ENCODE peak calls at places on chromosomes 12 and 14, in seven cellular contexts. Y is fibroblast of lung, U is trophoblast cell, C is HepG2, R is stomach, D is keratinocyte, F is Peyer's patch. B is an unnamed sample.

GRCh38 chr12:66268562-66268961 is 33.7 kb upstream of the HELB start:
- DNase-seq in F (no peak), R (no peak), C (no peak), Y (no peak), D (no peak), U (no peak), B (no peak)

GRCh38 chr12:1882405-1882804 is 36.0 kb downstream of the CACNA2D4 start:
- DNase-seq in F (no peak), D (no peak), C (no peak), Y (no peak), U (no peak), R (no peak), B (no peak)

GRCh38 chr12:65854629-65855028 is 30.3 kb downstream of the HMGA2 start:
- DNase-seq in U (no peak), Y (no peak), F (no peak), C (peak; percentile 39), D (no peak), R (no peak), B (no peak)

GRCh38 chr12:28191690-28192089 is 1.4 kb downstream of the CCDC91 start:
- DNase-seq in R (no peak), U (peak; percentile 2), C (no peak), F (no peak), Y (peak; percentile 11), D (no peak), B (no peak)

GRCh38 chr12:112096667-112097066 is 11.9 kb downstream of the NAA25 start:
- DNase-seq in R (no peak), D (peak; percentile 69), C (no peak), Y (peak; percentile 51), F (no peak), U (no peak), B (no peak)

GRCh38 chr14:74882103-74882920 is 596 bp downstream of the DLST start:
- DNase-seq in R (peak; percentile 64), F (peak; percentile 76), C (no peak), U (no peak), D (no peak), Y (peak; percentile 63), B (no peak)

GRCh38 chr14:102986810-102987579 is 64.5 kb downstream of the AMN start:
- DNase-seq in R (no peak), F (no peak), Y (peak; percentile 84), C (peak; percentile 6), D (peak; percentile 93), U (no peak), B (no peak)

GRCh38 chr12:22715254-22715653 is 90.3 kb downstream of the ETNK1 start:
- DNase-seq in F (no peak), R (no peak), Y (no peak), C (no peak), U (no peak), D (no peak), B (no peak)

GRCh38 chr12:25433581-25434325 is 119.3 kb downstream of the LMNTD1 start:
- DNase-seq in Y (peak; percentile 30), R (no peak), F (no peak), U (peak; percentile 1), D (no peak), C (no peak), B (no peak)

GRCh38 chr14:100722367-100722766 is 4.3 kb upstream of the DLK1 start:
- DNase-seq in C (no peak), U (no peak), F (no peak), D (no peak), R (no peak), Y (no peak), B (no peak)

GRCh38 chr12:99455350-99456037 is 192.1 kb upstream of the GARIN6 start:
- DNase-seq in F (no peak), Y (no peak), C (no peak), R (no peak), U (peak; percentile 76), D (peak; percentile 7), B (peak; percentile 36)

GRCh38 chr12:50074936-50075807 is 10.0 kb upstream of the SMARCD1 start:
- DNase-seq in Y (peak; percentile 83), U (peak; percentile 85), C (peak; percentile 82), R (peak; percentile 90), F (peak; percentile 91), D (no peak), B (peak; percentile 95)

GRCh38 chr14:77324816-77325745 is 4.2 kb downstream of the GSTZ1 start:
- DNase-seq in F (no peak), Y (no peak), U (no peak), C (no peak), R (no peak), D (no peak), B (no peak)

GRCh38 chr14:33186656-33187055 is 248.0 kb downstream of the NPAS3 start:
- DNase-seq in U (no peak), R (no peak), Y (no peak), C (no peak), D (no peak), F (no peak), B (no peak)

GRCh38 chr12:46486588-46486987 is 114.0 kb upstream of the SLC38A2 start:
- DNase-seq in U (no peak), Y (no peak), C (no peak), F (no peak), R (no peak), D (no peak), B (no peak)

GRCh38 chr12:56334490-56334793 is 642 bp upstream of the PAN2 start:
- DNase-seq in F (no peak), R (no peak), Y (no peak), U (no peak), C (no peak), D (no peak), B (no peak)

GRCh38 chr12:12561305-12562015 is 1.2 kb downstream of the DUSP16 start:
- DNase-seq in Y (peak; percentile 50), C (peak; percentile 53), R (peak; percentile 69), U (no peak), D (no peak), F (peak; percentile 83), B (peak; percentile 79)

GRCh38 chr12:79945455-79945854 is 10.6 kb upstream of the PPP1R12A start:
- DNase-seq in Y (no peak), D (no peak), C (no peak), F (no peak), R (no peak), U (no peak), B (no peak)

GRCh38 chr14:78746086-78746595 is 576.0 kb downstream of the NRXN3 start:
- DNase-seq in Y (no peak), U (no peak), D (no peak), R (no peak), F (no peak), C (no peak), B (no peak)

GRCh38 chr12:22653790-22654189 is 28.8 kb downstream of the ETNK1 start:
- DNase-seq in C (no peak), R (no peak), D (no peak), U (no peak), Y (no peak), F (no peak), B (no peak)

GRCh38 chr14:103905861-103906456 is 22.3 kb upstream of the TDRD9 start:
- DNase-seq in F (no peak), C (no peak), R (no peak), Y (no peak), U (no peak), D (no peak), B (no peak)

DNA sequence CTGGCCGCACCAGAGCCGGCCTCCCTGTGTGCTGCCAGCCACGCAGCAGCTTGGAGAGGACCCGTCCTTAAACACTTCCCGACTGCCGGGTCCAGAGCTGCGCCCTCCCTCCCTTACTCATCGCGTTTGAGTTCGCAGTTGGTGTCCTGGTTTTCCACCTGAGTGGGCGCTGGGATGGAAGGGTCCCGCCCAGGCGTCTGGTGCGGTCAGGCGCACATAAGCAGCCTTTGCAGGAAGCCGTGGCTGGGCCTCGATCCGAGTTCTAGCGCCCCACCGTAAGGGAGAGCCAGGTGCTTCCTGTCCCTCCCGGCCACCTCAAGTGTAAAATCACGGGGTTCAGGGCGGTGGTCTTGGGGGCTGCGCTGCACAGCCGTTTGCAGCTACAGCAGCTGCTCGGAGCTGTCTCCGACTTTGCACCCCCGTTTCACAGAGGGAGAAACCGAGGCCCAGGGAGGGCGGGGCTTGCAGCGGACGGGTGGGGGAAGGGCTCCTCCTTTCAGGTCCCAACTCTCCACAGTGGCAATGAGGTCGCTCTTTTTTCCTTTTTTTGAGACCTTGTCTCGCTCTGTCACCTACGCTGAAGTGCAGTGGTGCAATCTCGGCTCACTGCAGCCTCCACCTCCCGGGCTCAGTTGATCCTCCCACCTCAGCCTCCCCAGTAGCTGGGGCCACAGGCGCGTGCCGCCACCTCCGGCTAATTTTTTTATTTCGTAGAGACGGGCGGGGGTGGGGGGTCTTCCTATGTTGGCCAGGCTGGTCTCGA is 51.3 kb downstream of the LRCOL1 start:
- DNase-seq in Y (no peak), U (no peak), R (no peak), C (no peak), F (no peak), D (no peak), B (no peak)
- H3K27me3 ChIP-seq in Y (no peaks in the 10 kb centered on the region), U (no peaks in the 10 kb centered on the region), R (peaks cover 21% of the 10 kb centered on the region), C (no peaks in the 10 kb centered on the region), F (no peaks in the 10 kb centered on the region), D (no peaks in the 10 kb centered on the region), B (no peaks in the 10 kb centered on the region)

GRCh38 chr14:73665130-73665529 is 20.3 kb downstream of the DNAL1 start:
- DNase-seq in U (no peak), C (no peak), Y (no peak), F (no peak), D (no peak), R (no peak), B (no peak)

GRCh38 chr14:73663548-73664212 is 18.9 kb downstream of the DNAL1 start:
- DNase-seq in F (no peak), Y (no peak), C (peak; percentile 81), U (no peak), D (no peak), R (no peak), B (no peak)

GRCh38 chr14:73661872-73662271 is 17.1 kb downstream of the DNAL1 start:
- DNase-seq in D (no peak), Y (peak; percentile 3), F (no peak), C (no peak), R (no peak), U (no peak), B (no peak)

GRCh38 chr14:73662439-73663056 is 17.8 kb downstream of the DNAL1 start:
- DNase-seq in R (no peak), C (peak; percentile 60), D (peak; percentile 80), U (peak; percentile 78), F (no peak), Y (peak; percentile 94), B (peak; percentile 74)

GRCh38 chr14:73666583-73666982 is 21.8 kb downstream of the DNAL1 start:
- DNase-seq in C (no peak), F (no peak), D (no peak), Y (no peak), R (no peak), U (no peak), B (no peak)
- H3K27me3 ChIP-seq in C (no peaks in the 10 kb centered on the region), F (no peaks in the 10 kb centered on the region), D (no peaks in the 10 kb centered on the region), Y (no peaks in the 10 kb centered on the region), R (no peaks in the 10 kb centered on the region), U (no peaks in the 10 kb centered on the region), B (no peaks in the 10 kb centered on the region)

GRCh38 chr12:42585175-42585845 is 4.2 kb downstream of the PRICKLE1 start:
- DNase-seq in F (no peak), C (no peak), Y (no peak), U (no peak), R (no peak), D (no peak), B (no peak)
- H3K27me3 ChIP-seq in F (no peaks in the 10 kb centered on the region), C (peaks cover 39% of the 10 kb centered on the region), Y (no peaks in the 10 kb centered on the region), U (peaks cover 5% of the 10 kb centered on the region), R (peaks cover 13% of the 10 kb centered on the region), D (no peaks in the 10 kb centered on the region), B (peaks cover 5% of the 10 kb centered on the region)

DNA sequence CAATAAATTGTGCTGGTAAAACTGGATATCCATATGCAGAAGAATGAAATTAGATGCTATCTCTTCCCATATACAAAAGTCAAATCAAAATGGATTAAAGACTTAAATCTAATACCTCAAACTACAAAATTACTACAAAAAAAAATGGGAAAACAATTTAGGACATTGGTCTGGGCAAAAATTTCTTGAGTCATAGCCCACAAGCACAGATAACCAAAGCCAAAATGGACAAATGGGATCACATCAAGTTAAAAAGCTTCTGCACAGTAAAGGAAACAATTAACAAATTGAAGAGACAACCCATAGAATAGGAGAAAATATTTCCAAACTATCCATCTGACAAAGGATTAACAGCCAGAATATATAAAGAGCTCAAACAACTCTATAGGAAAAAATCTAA is 264.6 kb downstream of the NUAK1 start:
- DNase-seq in U (no peak), C (no peak), F (no peak), R (no peak), D (no peak), Y (no peak), B (no peak)
- H3K27me3 ChIP-seq in U (no peaks in the 10 kb centered on the region), C (no peaks in the 10 kb centered on the region), F (no peaks in the 10 kb centered on the region), R (no peaks in the 10 kb centered on the region), D (no peaks in the 10 kb centered on the region), Y (no peaks in the 10 kb centered on the region), B (no peaks in the 10 kb centered on the region)